ENCODE peak calls at places on chromosome 21, in four cellular contexts. J is osteoblast, Y is K562, H is SK-N-SH. X is an unnamed sample.

GRCh38 chr21:33296156-33296555 is 28.6 kb upstream of the IFNAR1 start:
- DNase-seq in J (no peak), Y (no peak), H (no peak), X (no peak)

GRCh38 chr21:43718872-43719747 is at the start of gene PDXK:
- DNase-seq in Y (peak), H (peak), J (peak), X (peak)

GRCh38 chr21:31905444-31906400 is 32.9 kb downstream of the HUNK start:
- DNase-seq in Y (no peak), H (peak), J (no peak), X (peak)

GRCh38 chr21:17463441-17463840 is 49.4 kb upstream of the CXADR start:
- DNase-seq in H (no peak), Y (no peak), J (peak), X (peak)

GRCh38 chr21:36699026-36699545 is at the start of gene SIM2:
- DNase-seq in J (peak), H (peak), Y (no peak), X (peak)

GRCh38 chr21:43815991-43816390 is 26.6 kb downstream of the RRP1 start:
- DNase-seq in H (no peak), J (no peak), Y (no peak), X (no peak)

GRCh38 chr21:17003221-17003620 is 509.6 kb upstream of the CXADR start:
- DNase-seq in H (no peak), Y (no peak), J (no peak), X (peak)

GRCh38 chr21:37742115-37742514 is 174.1 kb downstream of the KCNJ6 start:
- DNase-seq in Y (no peak), J (no peak), H (no peak), X (no peak)

GRCh38 chr21:42441963-42442362 is 38.3 kb downstream of the UBASH3A start:
- DNase-seq in H (no peak), J (no peak), Y (no peak), X (no peak)

GRCh38 chr21:37877888-37878684 is 38.2 kb downstream of the KCNJ6 start:
- DNase-seq in H (no peak), J (no peak), Y (no peak), X (no peak)

GRCh38 chr21:41868062-41868710 is 11.0 kb downstream of the PRDM15 start:
- DNase-seq in J (no peak), H (no peak), Y (no peak), X (no peak)

GRCh38 chr21:41683815-41684214 is 83.0 kb downstream of the RIPK4 start:
- DNase-seq in Y (no peak), H (no peak), J (no peak), X (no peak)

GRCh38 chr21:32022141-32022540 is 149.3 kb downstream of the HUNK start:
- DNase-seq in Y (no peak), H (no peak), J (no peak), X (no peak)

GRCh38 chr21:33893917-33894316 is 21.7 kb downstream of the ATP5PO start:
- DNase-seq in H (peak), Y (no peak), J (no peak), X (no peak)

GRCh38 chr21:28773036-28773435 is 219.6 kb downstream of the LTN1 start:
- DNase-seq in J (no peak), Y (no peak), H (no peak), X (no peak)

GRCh38 chr21:28089599-28090421 is 902.9 kb downstream of the LTN1 start:
- DNase-seq in J (no peak), H (no peak), Y (no peak), X (no peak)

GRCh38 chr21:29721964-29722363 is 217.8 kb downstream of the GRIK1 start:
- DNase-seq in Y (no peak), J (no peak), H (no peak), X (no peak)

GRCh38 chr21:33751120-33751519 is 108.8 kb downstream of the ITSN1 start:
- DNase-seq in Y (peak), J (peak), H (no peak), X (no peak)

GRCh38 chr21:42084079-42084478 is 13.0 kb downstream of the UMODL1 start:
- DNase-seq in J (no peak), H (no peak), Y (no peak), X (no peak)

GRCh38 chr21:28793043-28793442 is 199.6 kb downstream of the LTN1 start:
- DNase-seq in J (no peak), Y (no peak), H (peak), X (peak)

GRCh38 chr21:31258073-31258472 is 86.0 kb downstream of the TIAM1 start:
- DNase-seq in J (no peak), Y (no peak), H (no peak), X (no peak)

GRCh38 chr21:46208761-46209721 is 19.5 kb downstream of the LSS start:
- DNase-seq in H (no peak), J (no peak), Y (no peak), X (no peak)

GRCh38 chr21:36584980-36585940 is 105.3 kb upstream of the CLDN14 start:
- DNase-seq in J (no peak), Y (no peak), H (no peak), X (no peak)

GRCh38 chr21:30345014-30345413 is 3.4 kb downstream of the KRTAP23-1 start:
- DNase-seq in J (no peak), H (no peak), Y (no peak), X (no peak)

GRCh38 chr21:28669331-28669730 is 323.3 kb downstream of the LTN1 start:
- DNase-seq in H (no peak), J (no peak), Y (no peak), X (peak)

GRCh38 chr21:29135481-29135880 is 5.0 kb downstream of the MAP3K7CL start:
- DNase-seq in Y (no peak), H (no peak), J (no peak), X (no peak)

GRCh38 chr21:28908351-28908750 is 84.3 kb downstream of the LTN1 start:
- DNase-seq in Y (no peak), H (no peak), J (no peak), X (no peak)

GRCh38 chr21:31293986-31294385 is 50.1 kb downstream of the TIAM1 start:
- DNase-seq in J (peak), H (no peak), Y (no peak), X (peak)

GRCh38 chr21:32463367-32463766 is 50.9 kb downstream of the EVA1C start:
- DNase-seq in H (no peak), J (peak), Y (no peak), X (peak)

GRCh38 chr21:44994581-44995171 is 54.8 kb downstream of the SLX9 start:
- DNase-seq in Y (no peak), J (no peak), H (no peak), X (peak)

GRCh38 chr21:44996501-44996921 is 56.7 kb downstream of the SLX9 start:
- DNase-seq in J (no peak), H (no peak), Y (no peak), X (no peak)

GRCh38 chr21:44996096-44996495 is 56.3 kb downstream of the SLX9 start:
- DNase-seq in Y (no peak), H (no peak), J (no peak), X (no peak)

GRCh38 chr21:44994016-44994365 is 54.2 kb downstream of the SLX9 start:
- DNase-seq in Y (no peak), J (no peak), H (no peak), X (no peak)

DNA sequence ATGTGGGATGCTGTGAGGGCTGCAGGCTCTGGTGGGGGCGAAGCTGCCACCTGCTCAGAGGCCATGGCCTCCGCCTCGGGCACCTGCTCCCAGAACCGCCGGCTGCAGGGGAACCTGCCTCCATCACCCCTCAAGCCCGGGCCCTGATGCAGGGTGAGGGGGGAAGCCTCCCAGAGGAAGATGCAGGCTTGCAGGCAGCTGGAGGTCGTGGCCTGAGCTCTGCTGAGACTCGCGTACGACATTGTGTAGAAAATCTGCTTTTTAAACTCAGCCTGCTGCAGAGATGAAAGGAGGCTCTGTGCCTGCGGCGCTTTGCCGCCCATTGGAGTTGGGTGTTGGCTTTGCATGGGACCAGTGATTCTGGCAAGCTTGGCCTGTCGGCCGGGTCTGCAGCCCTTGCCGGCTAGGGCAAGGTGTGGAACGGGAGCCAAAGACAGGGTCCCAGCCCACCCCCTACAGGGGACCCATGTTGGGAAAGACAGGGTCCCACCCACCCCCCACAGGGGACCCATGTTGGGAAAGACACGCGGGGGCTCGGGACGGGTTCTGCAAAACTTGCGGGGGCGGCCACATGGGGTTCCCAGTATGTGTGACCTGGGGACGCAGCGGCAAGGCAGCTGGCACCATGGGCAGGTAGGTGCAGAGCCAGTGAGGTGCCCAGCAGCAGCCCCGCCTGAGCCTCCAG is 55.6 kb downstream of the SLX9 start:
- DNase-seq in Y (no peak), H (no peak), J (no peak), X (no peak)
- H2AFZ ChIP-seq in Y (no peak), H (no peak), J (no peak), X (no peak)

GRCh38 chr21:39087238-39087975 is 95.8 kb downstream of the PSMG1 start:
- DNase-seq in H (no peak), J (peak), Y (no peak), X (no peak)

GRCh38 chr21:39084979-39085729 is 98.1 kb downstream of the PSMG1 start:
- DNase-seq in H (no peak), Y (no peak), J (peak), X (no peak)

GRCh38 chr21:39085843-39086415 is 97.3 kb downstream of the PSMG1 start:
- DNase-seq in J (peak), Y (no peak), H (no peak), X (no peak)

GRCh38 chr21:39087976-39088370 is 95.3 kb downstream of the PSMG1 start:
- DNase-seq in H (no peak), J (peak), Y (no peak), X (no peak)

DNA sequence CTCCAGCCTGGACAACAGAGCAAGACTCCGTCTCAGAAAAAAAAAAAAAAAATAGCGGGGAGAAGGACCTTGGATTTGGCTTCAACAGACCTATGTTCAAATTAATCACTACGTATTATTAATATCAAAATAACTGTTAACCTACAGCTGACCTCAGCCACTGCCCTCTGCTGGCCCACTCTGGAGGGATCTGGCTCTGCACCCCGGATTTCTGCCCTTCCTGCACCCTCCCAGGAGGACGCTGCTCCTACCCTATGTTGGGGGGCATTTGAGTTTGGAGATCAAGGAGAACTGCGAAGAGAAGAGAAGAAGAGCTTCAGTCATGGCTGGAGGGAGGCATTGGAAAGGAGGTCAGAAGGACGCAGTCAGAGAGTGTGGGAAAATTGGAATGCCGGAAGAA is 96.7 kb downstream of the PSMG1 start:
- DNase-seq in J (no peak), Y (no peak), H (no peak), X (no peak)
- H3K27ac ChIP-seq in J (no peak), Y (no peak), H (no peak), X (no peak)

DNA sequence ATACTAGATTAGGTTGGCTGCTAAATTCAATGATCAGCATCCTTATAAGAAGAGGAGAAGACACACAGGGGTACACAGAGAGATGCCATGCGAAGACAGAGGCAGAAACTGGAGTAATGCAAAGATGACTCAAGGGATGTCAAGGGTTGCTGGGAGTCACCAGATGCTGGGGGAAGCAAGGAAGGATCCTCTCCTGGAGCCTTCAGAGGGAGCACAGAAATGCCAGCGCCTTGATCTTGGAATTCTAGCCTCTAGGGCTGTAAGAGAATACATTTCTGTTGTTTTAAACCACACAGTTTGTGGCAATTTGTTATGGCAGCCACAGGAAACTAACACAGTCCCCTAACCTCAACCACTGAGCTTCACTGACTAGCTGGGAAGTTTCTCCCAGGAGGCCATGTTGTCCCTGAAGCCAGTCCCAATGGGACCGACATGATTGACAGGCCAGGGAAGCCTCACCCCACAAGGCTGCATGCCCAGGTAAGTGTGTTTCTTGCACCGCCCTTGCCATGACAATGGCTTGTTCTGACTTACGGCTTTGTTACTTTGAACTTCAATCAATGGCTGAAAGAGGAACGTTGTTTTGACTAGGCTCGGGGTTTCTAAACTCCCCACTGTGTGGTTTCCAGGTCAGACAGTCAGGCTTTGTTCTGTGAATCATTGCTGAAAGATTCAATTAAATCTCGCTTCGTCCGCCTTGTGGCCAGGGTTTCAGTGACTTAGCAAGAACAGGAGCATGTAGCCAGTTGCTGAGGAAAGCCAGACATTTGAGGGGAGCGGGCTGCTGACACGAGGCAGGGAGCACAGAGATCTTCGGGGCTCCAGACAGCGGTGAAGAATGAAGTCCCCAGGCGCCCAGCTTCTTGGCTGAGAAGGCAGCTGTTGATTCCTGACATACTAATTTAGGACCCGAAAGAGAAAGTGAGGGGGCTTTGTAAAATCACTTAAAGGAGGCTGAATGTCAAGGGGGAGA is 62.3 kb downstream of the RUNX1 start:
- DNase-seq in J (peak), Y (no peak), H (no peak), X (peak)
- H3K4me3 ChIP-seq in J (peak), Y (no peak), H (no peak), X (no peak)

GRCh38 chr21:14737278-14737677 is 191.2 kb upstream of the SAMSN1 start:
- DNase-seq in J (no peak), Y (no peak), H (no peak), X (no peak)

GRCh38 chr21:14736672-14737071 is 190.6 kb upstream of the SAMSN1 start:
- DNase-seq in J (no peak), H (no peak), Y (no peak), X (no peak)

GRCh38 chr21:14734833-14735232 is 188.7 kb upstream of the SAMSN1 start:
- DNase-seq in J (no peak), Y (no peak), H (no peak), X (no peak)

GRCh38 chr21:14737922-14738321 is 191.8 kb upstream of the SAMSN1 start:
- DNase-seq in H (peak), Y (no peak), J (no peak), X (no peak)

DNA sequence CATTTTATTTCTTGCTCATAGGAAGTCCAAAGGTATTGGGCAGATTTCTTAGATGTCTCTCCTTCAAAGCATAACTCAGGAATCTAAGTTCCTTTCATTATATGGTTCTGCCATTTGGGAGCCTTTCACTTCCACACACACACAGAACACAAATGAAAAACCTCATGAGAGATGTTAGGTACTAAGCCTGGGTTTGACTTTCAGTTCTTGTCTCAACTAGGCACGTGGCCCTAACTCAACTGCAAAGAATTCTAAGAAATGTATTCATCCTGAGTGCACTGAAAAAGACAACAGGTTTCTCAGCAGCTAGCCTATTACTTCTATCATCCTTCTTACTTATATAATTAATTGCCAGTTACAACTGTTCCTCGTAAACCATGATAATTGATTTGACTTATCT is 190.0 kb upstream of the SAMSN1 start:
- DNase-seq in H (no peak), J (no peak), Y (no peak), X (no peak)
- H2AFZ ChIP-seq in H (no peak), J (no peak), Y (peak), X (no peak)

DNA sequence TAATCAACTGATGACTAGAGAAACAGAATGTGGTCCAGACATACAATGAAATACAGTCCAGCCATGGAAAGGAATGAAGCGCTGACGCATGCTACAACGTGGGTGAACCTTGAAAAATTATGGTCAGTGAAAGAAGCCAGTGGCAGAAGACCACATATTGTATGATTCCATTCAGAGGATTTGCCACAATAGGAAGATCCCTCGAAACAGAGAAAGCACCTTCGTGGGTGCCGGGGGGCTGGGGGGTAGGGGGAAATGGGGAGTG is 106.6 kb downstream of the ETS2 start:
- DNase-seq in H (no peak), Y (no peak), J (no peak), X (no peak)
- H3K27ac ChIP-seq in H (no peak), Y (no peak), J (no peak), X (no peak)

DNA sequence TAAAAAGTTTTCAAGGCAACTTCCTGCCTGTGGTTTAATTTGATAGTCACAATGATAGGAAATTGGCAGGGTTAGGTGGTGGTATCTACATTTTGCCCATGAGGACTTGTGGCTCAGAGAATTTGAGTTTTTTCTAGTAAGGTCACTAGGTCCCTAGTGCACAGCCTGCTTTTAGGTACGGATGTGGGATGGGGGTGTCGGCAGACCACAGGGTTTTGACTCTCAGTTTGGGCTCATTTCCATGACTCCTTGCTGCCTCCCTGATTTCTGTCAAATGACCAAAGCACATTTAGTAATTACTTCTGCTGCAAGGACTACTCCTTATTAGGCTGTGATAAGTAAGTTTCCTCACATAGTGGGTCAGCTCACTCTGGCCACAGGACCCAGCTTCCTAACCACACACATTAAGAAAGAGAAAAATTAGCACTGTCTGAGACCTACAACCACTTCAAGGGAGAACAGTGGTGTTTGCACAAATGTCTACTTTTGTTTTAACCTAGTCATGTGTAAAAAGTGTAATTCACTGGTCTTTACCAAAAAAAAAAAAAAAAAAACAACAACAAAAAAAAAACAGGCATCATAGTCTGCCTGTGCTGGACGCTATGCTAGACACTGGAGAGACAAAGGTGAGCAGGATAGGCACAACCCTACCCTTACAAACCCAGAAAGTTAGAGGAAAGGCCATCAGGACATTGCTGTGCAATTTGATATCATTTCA is 43.7 kb downstream of the MRPL39 start:
- DNase-seq in H (no peak), Y (no peak), J (no peak), X (peak)
- H3K4me3 ChIP-seq in H (no peak), Y (no peak), J (peak), X (peak)

GRCh38 chr21:20207335-20207734 is 790.9 kb upstream of the NCAM2 start:
- DNase-seq in J (no peak), H (no peak), Y (no peak), X (no peak)
- H2AFZ ChIP-seq in J (no peak), H (no peak), Y (peak), X (no peak)

GRCh38 chr21:44913425-44914175 is 7.1 kb downstream of the ITGB2 start:
- DNase-seq in Y (no peak), H (no peak), J (no peak), X (no peak)
- H3K27ac ChIP-seq in Y (no peak), H (no peak), J (no peak), X (no peak)

X was measured in fibroblast of lung.